ENCODE peak calls at places on chromosomes 13 and 19, in five cellular contexts. H, B, F, K and T are unnamed samples.
A peak's percentile ranks its signal among the peaks of the same experiment; 100 is the strongest.

GRCh38 chr13:27637289-27637626 is 15.6 kb downstream of the POLR1D start:
- DNase-seq in K (no peak), F (peak; percentile 18), B (no peak), H (no peak), T (no peak)

GRCh38 chr13:26919311-26919710 is 158.7 kb upstream of the GPR12 start:
- DNase-seq in H (no peak), K (no peak), F (no peak), B (no peak), T (no peak)

GRCh38 chr19:48169585-48169973 is 565 bp downstream of the LIG1 start:
- DNase-seq in H (peak; percentile 29), F (peak; percentile 87), B (peak; percentile 81), K (peak; percentile 86), T (no peak)

GRCh38 chr19:35959040-35959967 is 23.1 kb downstream of the LRFN3 start:
- DNase-seq in B (peak; percentile 66), F (peak; percentile 58), H (no peak), K (no peak), T (no peak)

GRCh38 chr13:110711778-110712070 is 1.8 kb upstream of the ING1 start:
- DNase-seq in H (no peak), K (no peak), F (peak; percentile 15), B (no peak), T (no peak)

GRCh38 chr19:3413796-3414327 is 47.5 kb downstream of the NFIC start:
- DNase-seq in B (no peak), K (no peak), F (no peak), H (no peak), T (no peak)

GRCh38 chr19:14090509-14091085 is at the start of gene SAMD1:
- DNase-seq in H (peak; percentile 68), B (peak; percentile 95), F (peak; percentile 95), K (peak; percentile 94), T (no peak)

GRCh38 chr19:35444735-35445134 is 3.3 kb upstream of the FFAR2 start:
- DNase-seq in H (no peak), K (no peak), F (no peak), B (no peak), T (no peak)

GRCh38 chr13:113969973-113970611 is 3.8 kb downstream of the C13orf46 start:
- DNase-seq in B (peak; percentile 43), F (no peak), K (peak; percentile 96), H (no peak), T (no peak)

GRCh38 chr19:343941-344624 is 513 bp downstream of the MIER2 start:
- DNase-seq in F (peak; percentile 81), B (peak; percentile 44), H (no peak), K (no peak), T (no peak)

GRCh38 chr19:17779281-17779930 is 15.5 kb upstream of the B3GNT3 start:
- DNase-seq in F (peak; percentile 81), K (no peak), H (no peak), B (peak; percentile 80), T (no peak)

GRCh38 chr19:7860902-7861618 is 13.1 kb downstream of the PRR36 start:
- DNase-seq in H (no peak), F (no peak), B (no peak), K (no peak), T (no peak)

GRCh38 chr13:104140557-104140956 is 1074.3 kb upstream of the SLC10A2 start:
- DNase-seq in B (no peak), F (no peak), K (no peak), H (no peak), T (no peak)

GRCh38 chr19:13526552-13526951 is 20.3 kb upstream of the CACNA1A start:
- DNase-seq in B (no peak), K (no peak), H (no peak), F (peak; percentile 34), T (no peak)

GRCh38 chr13:50366488-50367174 is 351.4 kb downstream of the KCNRG start:
- DNase-seq in K (no peak), B (no peak), H (no peak), F (no peak), T (no peak)

GRCh38 chr13:38398810-38399493 is 49.3 kb downstream of the UFM1 start:
- DNase-seq in H (no peak), K (no peak), F (no peak), B (no peak), T (no peak)

GRCh38 chr19:47179643-47180310 is 49.1 kb downstream of the SAE1 start:
- DNase-seq in B (no peak), H (no peak), K (no peak), F (no peak), T (no peak)

GRCh38 chr13:107130516-107130915 is 562.6 kb upstream of the ARGLU1 start:
- DNase-seq in K (no peak), B (no peak), H (no peak), F (peak; percentile 22), T (no peak)

GRCh38 chr19:45768644-45769053 is 403 bp downstream of the SIX5 start:
- DNase-seq in B (peak; percentile 68), K (peak; percentile 60), F (peak; percentile 71), H (no peak), T (no peak)

GRCh38 chr19:40216013-40216776 is 2.0 kb downstream of the TTC9B start:
- DNase-seq in F (no peak), K (no peak), B (no peak), H (no peak), T (no peak)

GRCh38 chr19:40217921-40218890 is at the start of gene TTC9B:
- DNase-seq in B (no peak), H (no peak), K (no peak), F (peak; percentile 93), T (no peak)

GRCh38 chr19:40216777-40217026 is 1.5 kb downstream of the TTC9B start:
- DNase-seq in H (no peak), K (no peak), B (no peak), F (no peak), T (no peak)

GRCh38 chr19:40214936-40215335 is 3.2 kb downstream of the TTC9B start:
- DNase-seq in K (no peak), B (no peak), F (no peak), H (no peak), T (no peak)

GRCh38 chr19:40217027-40217810 is 965 bp downstream of the TTC9B start:
- DNase-seq in F (peak; percentile 41), K (peak; percentile 83), H (no peak), B (no peak), T (no peak)
- H3K4me3 ChIP-seq in F (no peak overlapping the region), K (no peak overlapping the region), H (no peak overlapping the region), B (no peak overlapping the region), T (no peak overlapping the region)

GRCh38 chr13:78680611-78681010 is 21.7 kb upstream of the OBI1 start:
- DNase-seq in B (no peak), H (no peak), F (no peak), K (no peak), T (no peak)

GRCh38 chr13:78680064-78680463 is 21.1 kb upstream of the OBI1 start:
- DNase-seq in H (no peak), K (no peak), F (no peak), B (no peak), T (no peak)

GRCh38 chr13:78679329-78679728 is 20.4 kb upstream of the OBI1 start:
- DNase-seq in F (no peak), H (no peak), B (no peak), K (no peak), T (no peak)

GRCh38 chr13:78674638-78675037 is 15.7 kb upstream of the OBI1 start:
- DNase-seq in F (no peak), H (no peak), K (no peak), B (no peak), T (no peak)

DNA sequence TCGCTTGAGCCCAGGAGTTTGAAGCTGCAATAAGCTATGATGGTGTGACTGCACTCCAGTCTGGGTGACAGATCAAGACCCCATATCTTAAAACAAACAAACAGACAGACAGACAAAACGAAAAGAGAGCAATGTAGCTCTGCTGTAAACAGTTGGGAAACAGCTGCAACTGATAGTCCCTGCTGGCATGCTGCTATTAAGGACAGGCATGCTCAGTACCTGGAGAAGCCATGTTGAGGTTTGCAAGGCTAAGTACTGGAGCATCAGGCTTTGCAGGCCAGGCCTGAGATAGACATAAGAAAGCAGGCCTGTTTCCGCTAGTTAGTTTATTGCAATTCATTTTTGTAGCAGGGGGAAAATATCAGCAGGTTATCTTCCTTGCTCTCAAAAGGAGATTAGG is 16.2 kb upstream of the OBI1 start:
- DNase-seq in K (no peak), F (no peak), B (no peak), H (no peak), T (no peak)
- H3K4me3 ChIP-seq in K (no peak overlapping the region), F (no peak overlapping the region), B (no peak overlapping the region), H (no peak overlapping the region), T (no peak overlapping the region)

DNA sequence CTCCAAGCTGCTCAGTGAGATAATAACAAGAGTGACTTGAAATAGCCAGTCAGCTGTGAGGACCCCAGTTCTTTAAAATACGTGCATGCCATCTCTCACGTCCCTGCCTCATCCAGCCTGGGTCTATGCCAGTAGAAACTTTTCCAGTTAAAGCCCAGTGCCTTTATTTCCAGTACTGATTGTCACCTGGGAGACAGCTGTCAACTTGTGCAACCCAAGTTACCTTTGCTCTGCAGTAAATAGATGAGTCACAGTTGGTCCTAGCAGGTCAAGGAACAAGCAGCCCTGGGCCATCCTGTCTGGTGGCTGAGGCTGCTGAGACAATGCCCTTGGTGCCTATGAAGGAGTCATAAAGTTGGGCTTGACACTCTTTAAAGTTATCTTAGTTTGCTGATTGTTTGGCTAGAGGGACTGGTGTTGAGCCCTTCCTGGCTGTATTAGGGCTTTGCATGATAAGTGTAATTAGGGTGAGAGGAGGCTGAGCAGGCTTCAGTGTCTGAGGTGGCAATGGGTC is 228.7 kb downstream of the LACC1 start:
- DNase-seq in K (peak; percentile 87), B (peak; percentile 56), H (no peak), F (no peak), T (no peak)
- H3K4me3 ChIP-seq in K (no peak overlapping the region), B (no peak overlapping the region), H (no peak overlapping the region), F (no peak overlapping the region), T (no peak overlapping the region)

GRCh38 chr13:95337597-95337996 is 36.3 kb upstream of the ABCC4 start:
- DNase-seq in B (no peak), K (no peak), F (no peak), H (no peak), T (no peak)
- H3K4me3 ChIP-seq in B (no peak overlapping the region), K (no peak overlapping the region), F (no peak overlapping the region), H (no peak overlapping the region), T (no peak overlapping the region)

DNA sequence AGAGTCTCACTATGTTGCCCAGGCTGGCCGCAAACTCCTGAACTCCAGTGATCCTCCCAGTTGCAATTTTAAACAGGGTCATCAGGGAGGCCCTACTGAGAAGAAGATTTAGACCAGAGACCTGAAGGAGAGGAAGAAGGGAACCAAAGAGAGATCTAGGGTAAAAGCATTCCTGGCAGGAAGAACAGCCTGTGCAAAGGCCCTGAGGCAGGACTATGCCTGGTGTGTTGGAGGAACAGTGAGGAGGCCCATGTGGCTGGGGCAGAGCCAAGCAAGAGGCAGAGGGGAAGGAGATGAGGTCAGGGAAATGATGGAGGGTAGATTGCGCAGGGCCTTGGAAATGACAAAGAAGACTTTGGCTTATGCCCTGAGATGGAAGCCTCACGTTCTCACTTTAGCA is 34.5 kb downstream of the TINCR start:
- DNase-seq in H (no peak), B (no peak), K (no peak), F (no peak), T (no peak)
- H3K4me3 ChIP-seq in H (no peak overlapping the region), B (no peak overlapping the region), K (no peak overlapping the region), F (no peak overlapping the region), T (no peak overlapping the region)